ENCODE peak calls at places on chromosomes 5 and 9, in nine cellular contexts. Y is RWPE1, J is cardiac fibroblast, E is Calu3, U is Peyer's patch, Q is H1, Z is epithelial cell of proximal tubule, G is K562, D is PC-9. L is an unnamed sample.
A peak's percentile ranks its signal among the peaks of the same experiment; 100 is the strongest.

GRCh38 chr9:81902191-81902590 is 26.0 kb upstream of the SPATA31D4 start:
- DNase-seq in Y (no peak), J (peak; percentile 63), E (no peak), U (no peak), Q (no peak), Z (no peak), G (no peak), D (no peak), L (no peak)

GRCh38 chr9:98995059-98995665 is 51.5 kb downstream of the COL15A1 start:
- DNase-seq in Y (no peak), J (peak; percentile 59), E (no peak), U (peak; percentile 10), Q (no peak), Z (no peak), G (no peak), D (no peak), L (no peak)

GRCh38 chr5:181121675-181122561 is 9.1 kb downstream of the OR2V1 start:
- DNase-seq in Y (no peak), J (no peak), E (no peak), U (no peak), Q (no peak), Z (no peak), G (no peak), D (no peak), L (no peak)

GRCh38 chr5:14935341-14935740 is 63.8 kb upstream of the ANKH start:
- DNase-seq in Y (no peak), J (no peak), E (no peak), U (no peak), Q (no peak), Z (no peak), G (no peak), D (no peak), L (no peak)

GRCh38 chr5:103037673-103038455 is 82.1 kb downstream of the GIN1 start:
- DNase-seq in Y (no peak), J (no peak), E (no peak), U (no peak), Q (no peak), Z (no peak), G (no peak), D (no peak), L (no peak)

GRCh38 chr5:66540078-66540477 is 56.1 kb upstream of the MAST4 start:
- DNase-seq in Y (peak; percentile 73), J (peak; percentile 13), E (no peak), U (no peak), Q (no peak), Z (no peak), G (no peak), D (no peak), L (no peak)

GRCh38 chr5:100901851-100902341 is 1.2 kb downstream of the ST8SIA4 start:
- DNase-seq in Y (no peak), J (peak; percentile 36), E (no peak), U (peak; percentile 76), Q (no peak), Z (no peak), G (no peak), D (peak; percentile 9), L (no peak)

GRCh38 chr9:129197978-129198736 is 20.1 kb upstream of the IER5L start:
- DNase-seq in Y (no peak), J (peak; percentile 86), E (no peak), U (no peak), Q (no peak), Z (no peak), G (no peak), D (no peak), L (no peak)

GRCh38 chr9:93058357-93059096 is at the start of gene SUSD3:
- DNase-seq in Y (peak; percentile 80), J (peak; percentile 9), E (peak; percentile 55), U (peak; percentile 92), Q (peak; percentile 53), Z (no peak), G (peak; percentile 98), D (peak; percentile 76), L (peak; percentile 54)

GRCh38 chr5:39219433-39219832 is at the start of gene FYB1:
- DNase-seq in Y (peak; percentile 78), J (no peak), E (peak; percentile 54), U (no peak), Q (no peak), Z (peak; percentile 27), G (no peak), D (peak; percentile 80), L (no peak)

GRCh38 chr9:13857521-13857920 is 456.4 kb downstream of the NFIB start:
- DNase-seq in Y (no peak), J (peak; percentile 79), E (no peak), U (no peak), Q (no peak), Z (no peak), G (no peak), D (no peak), L (no peak)

GRCh38 chr5:6503342-6503741 is 54.7 kb downstream of the UBE2QL1 start:
- DNase-seq in Y (no peak), J (no peak), E (no peak), U (no peak), Q (no peak), Z (no peak), G (no peak), D (no peak), L (no peak)

GRCh38 chr5:16759147-16759800 is 142.5 kb upstream of the RETREG1 start:
- DNase-seq in Y (no peak), J (no peak), E (no peak), U (no peak), Q (no peak), Z (no peak), G (no peak), D (no peak), L (no peak)

GRCh38 chr9:137129089-137129455 is 9.9 kb upstream of the GRIN1 start:
- DNase-seq in Y (no peak), J (peak; percentile 40), E (peak; percentile 16), U (peak; percentile 47), Q (no peak), Z (no peak), G (no peak), D (no peak), L (no peak)

GRCh38 chr5:40497573-40497972 is 182.1 kb upstream of the PTGER4 start:
- DNase-seq in Y (peak; percentile 24), J (peak; percentile 66), E (no peak), U (no peak), Q (no peak), Z (peak; percentile 6), G (no peak), D (no peak), L (no peak)

GRCh38 chr9:6780690-6781089 is 22.9 kb downstream of the KDM4C start:
- DNase-seq in Y (no peak), J (peak; percentile 29), E (no peak), U (no peak), Q (no peak), Z (no peak), G (no peak), D (no peak), L (no peak)

DNA sequence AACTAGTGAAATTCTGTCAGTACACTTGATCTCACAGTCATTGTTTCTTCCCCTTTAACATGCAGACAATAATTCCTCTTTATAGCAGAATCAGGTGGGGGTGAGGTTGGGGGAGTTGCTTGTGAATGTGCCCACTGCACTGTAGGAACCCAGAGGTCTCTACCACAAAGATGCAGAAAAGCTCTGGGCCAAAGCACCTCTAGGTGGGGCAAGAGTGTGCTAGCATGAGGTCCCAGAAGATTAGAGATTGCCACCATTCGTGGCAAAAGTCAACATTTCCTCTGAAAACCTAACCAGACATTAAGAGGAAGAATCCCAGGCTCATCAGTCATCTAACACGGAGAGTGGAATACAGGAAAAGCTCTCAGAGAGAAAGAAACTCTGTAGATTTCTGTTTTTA is 74.5 kb downstream of the PTCD2 start:
- DNase-seq in Y (no peak), J (peak; percentile 43), E (peak; percentile 15), U (no peak), Q (no peak), Z (no peak), G (no peak), D (no peak), L (no peak)
- TF ChIP-seq CTCF in Y (no peak), J (peak; percentile 55), E (peak; percentile 15), U (peak; percentile 15), Q (peak; percentile 47), Z (peak; percentile 72), G (peak; percentile 62), D (no peak), L (peak; percentile 9)

GRCh38 chr9:105055922-105056321 is 128.0 kb upstream of the ABCA1 start:
- DNase-seq in Y (no peak), J (no peak), E (no peak), U (no peak), Q (no peak), Z (no peak), G (no peak), D (no peak), L (no peak)
- TF ChIP-seq CTCF in Y (no peak), J (no peak), E (no peak), U (no peak), Q (no peak), Z (no peak), G (no peak), D (no peak), L (no peak)

GRCh38 chr5:147346006-147346561 is 111.3 kb downstream of the STK32A start:
- DNase-seq in Y (no peak), J (no peak), E (no peak), U (no peak), Q (no peak), Z (no peak), G (no peak), D (no peak), L (no peak)
- TF ChIP-seq CTCF in Y (no peak), J (no peak), E (no peak), U (no peak), Q (peak; percentile 43), Z (peak; percentile 9), G (no peak), D (no peak), L (no peak)

DNA sequence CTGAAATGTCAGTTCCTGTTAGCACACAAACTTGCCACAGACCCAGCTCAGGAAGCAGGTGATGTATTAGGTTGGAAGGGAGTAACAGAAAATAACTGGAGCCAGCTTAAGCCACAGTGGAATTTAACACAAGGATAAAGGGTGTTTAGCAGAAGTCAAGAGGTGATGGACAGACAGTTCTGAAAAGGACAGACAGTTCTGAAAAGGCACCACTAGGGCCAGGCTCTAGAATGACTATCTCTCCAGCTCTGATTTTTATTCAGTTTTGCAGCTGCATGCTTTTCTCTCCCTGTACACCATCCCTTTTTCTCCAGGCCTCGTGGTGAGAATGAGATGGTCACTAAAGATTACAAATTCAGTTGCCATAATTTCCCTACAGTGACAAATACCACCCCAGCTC is 114.5 kb downstream of the ANKRD18B start:
- DNase-seq in Y (no peak), J (no peak), E (no peak), U (no peak), Q (no peak), Z (no peak), G (no peak), D (no peak), L (no peak)
- TF ChIP-seq CTCF in Y (no peak), J (no peak), E (no peak), U (no peak), Q (peak; percentile 10), Z (no peak), G (no peak), D (no peak), L (no peak)

DNA sequence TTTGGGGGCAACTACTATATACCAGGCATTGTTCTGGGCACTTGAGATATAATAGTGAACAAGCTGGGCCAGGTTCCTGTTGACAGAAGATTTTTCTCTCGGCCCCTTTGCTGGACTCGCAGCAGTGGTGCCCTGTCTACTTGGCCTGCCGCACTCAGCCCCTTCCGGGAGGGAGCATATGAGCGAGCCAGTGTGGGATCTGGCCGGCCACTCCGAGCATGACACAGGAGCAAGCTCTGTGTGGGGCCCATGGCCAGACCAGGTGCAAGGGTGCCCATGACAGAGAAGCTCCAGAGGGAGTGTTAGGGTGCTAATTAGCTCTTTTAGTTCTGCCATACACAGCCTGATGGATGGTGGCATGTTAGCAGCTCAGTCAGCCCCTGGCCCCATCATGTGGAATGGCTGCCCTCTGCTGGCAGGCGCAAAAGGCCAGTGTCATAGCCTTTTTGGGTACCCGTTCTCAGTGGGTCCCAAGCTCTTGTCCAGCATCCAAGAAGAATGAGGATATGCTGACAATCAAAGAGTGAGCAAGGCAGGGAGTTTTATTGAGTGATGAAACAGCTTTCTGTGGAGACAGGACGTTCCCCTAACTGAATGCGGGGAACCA is 9.3 kb upstream of the KIF4B start:
- DNase-seq in Y (peak; percentile 16), J (peak; percentile 45), E (peak; percentile 76), U (no peak), Q (no peak), Z (no peak), G (no peak), D (peak; percentile 38), L (no peak)
- TF ChIP-seq CTCF in Y (peak; percentile 38), J (peak; percentile 75), E (peak; percentile 78), U (peak; percentile 45), Q (peak; percentile 93), Z (peak; percentile 51), G (peak; percentile 65), D (peak; percentile 74), L (peak; percentile 46)

L was measured in progenitor cell of endocrine pancreas.